ENCODE peak calls at places on chromosomes 4 and X, in five cellular contexts. F is AG10803, C is uterus, Y is kidney, T is cardiac fibroblast. I is an unnamed sample.

GRCh38 chr4:85426366-85426765 is 48.6 kb upstream of the ARHGAP24 start:
- DNase-seq in F (no peak), C (no peak), Y (no peak), T (no peak), I (no peak)

GRCh38 chrX:28649541-28649940 is 62.3 kb downstream of the IL1RAPL1 start:
- DNase-seq in F (no peak), C (no peak), Y (no peak), T (no peak), I (no peak)

GRCh38 chr4:39458505-39459300 is at the start of the genes LIAS and RPL9:
- DNase-seq in F (peak), C (peak), Y (peak), T (peak), I (peak)

GRCh38 chr4:25098964-25099843 is 61.0 kb downstream of the SEPSECS start:
- DNase-seq in F (peak), C (peak), Y (peak), T (peak), I (peak)

GRCh38 chr4:2745516-2745915 is 10.6 kb downstream of the TNIP2 start:
- DNase-seq in F (no peak), C (no peak), Y (peak), T (no peak), I (no peak)

GRCh38 chrX:69317721-69318120 is 152.5 kb upstream of the PJA1 start:
- DNase-seq in F (no peak), C (no peak), Y (no peak), T (no peak), I (no peak)

GRCh38 chrX:121114691-121115090 is 67.3 kb downstream of the GLUD2 start:
- DNase-seq in F (no peak), C (no peak), Y (no peak), T (no peak), I (peak)

GRCh38 chrX:74705269-74705668 is 90.8 kb upstream of the RLIM start:
- DNase-seq in F (no peak), C (no peak), Y (no peak), T (no peak), I (no peak)

GRCh38 chrX:24993887-24994286 is 21.9 kb downstream of the ARX start:
- DNase-seq in F (no peak), C (no peak), Y (peak), T (no peak), I (no peak)

GRCh38 chrX:82757614-82758013 is 750.5 kb upstream of the POU3F4 start:
- DNase-seq in F (no peak), C (no peak), Y (no peak), T (peak), I (peak)
- H3K4me3 ChIP-seq in F (no peak), C (no peak), Y (no peak), T (no peak), I (no peak)

DNA sequence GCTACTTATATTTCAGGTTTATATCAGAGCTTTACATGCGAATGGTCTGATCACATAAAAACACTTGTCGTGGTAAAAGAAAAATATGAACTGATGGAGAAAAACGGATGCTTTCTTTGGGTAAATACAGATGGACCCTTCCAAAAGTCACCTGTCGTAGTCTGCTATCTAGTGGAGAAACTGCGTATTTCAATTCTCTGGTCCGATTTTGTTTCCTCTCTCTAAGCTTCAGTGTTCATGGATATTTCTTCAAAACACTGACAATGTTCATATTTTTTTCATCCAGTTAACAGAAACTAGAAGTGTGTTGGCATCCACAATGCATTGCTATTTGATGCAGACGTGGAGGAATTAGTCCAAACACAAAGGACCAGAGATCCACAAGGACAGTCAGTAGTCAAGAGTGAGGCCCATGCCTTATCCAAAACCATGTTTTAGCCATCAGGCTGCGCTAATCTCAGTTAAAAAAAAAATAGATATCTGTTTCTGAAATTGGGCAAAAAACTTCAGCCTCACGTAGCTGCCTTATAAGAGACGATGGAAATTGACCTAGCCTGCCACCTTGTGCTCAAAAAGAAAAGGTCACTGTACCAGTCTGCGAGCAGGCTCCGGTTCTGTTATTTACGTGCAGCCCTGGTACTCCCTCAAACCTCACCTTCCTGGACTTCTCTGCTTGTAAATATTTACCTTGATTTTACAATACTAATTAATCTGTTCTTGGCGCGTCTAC is 16.0 kb downstream of the MEPE start:
- DNase-seq in F (peak), C (peak), Y (no peak), T (peak), I (peak)
- H3K4me3 ChIP-seq in F (peak), C (no peak), Y (peak), T (no peak), I (no peak)

GRCh38 chr4:182443070-182443469 is 199.9 kb downstream of the TENM3 start:
- DNase-seq in F (no peak), C (no peak), Y (no peak), T (no peak), I (no peak)

GRCh38 chr4:182449960-182450359 is 206.8 kb downstream of the TENM3 start:
- DNase-seq in F (peak), C (no peak), Y (no peak), T (no peak), I (peak)

GRCh38 chr4:182448281-182449151 is 205.3 kb downstream of the TENM3 start:
- DNase-seq in F (peak), C (peak), Y (peak), T (peak), I (peak)

GRCh38 chr4:182449186-182449880 is 206.1 kb downstream of the TENM3 start:
- DNase-seq in F (no peak), C (no peak), Y (no peak), T (no peak), I (peak)

GRCh38 chr4:182447938-182448280 is 204.7 kb downstream of the TENM3 start:
- DNase-seq in F (no peak), C (no peak), Y (no peak), T (no peak), I (no peak)
- H3K4me3 ChIP-seq in F (peak), C (peak), Y (peak), T (peak), I (peak)

GRCh38 chr4:29549308-29549707 is 1170.9 kb upstream of the PCDH7 start:
- DNase-seq in F (no peak), C (no peak), Y (no peak), T (no peak), I (peak)
- H3K4me3 ChIP-seq in F (no peak), C (no peak), Y (no peak), T (no peak), I (no peak)

DNA sequence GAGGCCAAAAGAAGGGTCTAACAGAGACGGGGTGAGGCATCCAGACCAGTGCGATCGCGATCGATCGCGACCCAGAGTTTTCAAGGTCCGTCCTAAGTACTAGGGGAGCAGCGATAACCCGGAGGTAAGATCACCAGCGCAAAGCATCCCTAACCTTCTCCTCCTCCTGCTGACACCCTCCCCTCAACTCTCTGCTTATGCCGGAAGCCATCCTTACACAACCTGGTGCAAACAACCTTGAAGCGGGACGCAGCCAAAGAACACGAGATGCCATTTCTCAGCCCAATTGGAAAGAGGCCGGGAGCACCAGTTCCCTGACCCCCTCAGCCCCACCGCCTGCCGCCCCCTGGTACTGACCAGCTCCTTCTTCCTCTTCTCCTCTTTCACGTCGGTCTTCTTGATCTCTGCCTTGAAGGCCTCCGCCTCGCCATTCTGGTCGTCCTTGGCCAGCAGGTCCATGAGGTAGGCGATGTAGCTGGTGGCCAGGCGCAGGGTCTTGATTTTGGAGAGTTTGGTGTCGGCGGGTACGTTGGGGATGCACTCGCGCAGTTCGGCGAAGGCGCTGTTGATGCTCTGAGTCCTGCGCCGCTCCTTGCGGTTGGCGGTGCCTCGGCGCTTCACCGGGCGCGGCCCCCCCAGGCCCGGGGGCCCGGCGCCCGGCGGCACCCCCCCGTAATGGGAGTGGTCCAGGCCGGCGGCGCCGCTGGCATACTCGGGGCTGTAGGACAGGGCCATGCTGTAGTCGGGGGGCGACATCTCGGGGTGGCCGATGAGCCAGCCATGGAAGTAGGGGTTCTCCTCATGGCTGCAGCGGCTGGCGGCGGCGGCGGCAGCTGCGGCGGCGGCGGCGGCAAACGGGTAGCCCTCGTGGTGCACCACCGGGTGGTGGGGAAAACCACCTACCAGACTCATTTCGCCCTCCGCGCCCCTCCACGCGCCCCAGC is 1.4 kb downstream of the HAND2 start:
- DNase-seq in F (peak), C (no peak), Y (no peak), T (peak), I (peak)
- H3K4me3 ChIP-seq in F (peak), C (peak), Y (no peak), T (peak), I (peak)

GRCh38 chrX:51742586-51742985 is 656 bp upstream of the GSPT2 start:
- DNase-seq in F (no peak), C (no peak), Y (no peak), T (no peak), I (no peak)
- H3K4me3 ChIP-seq in F (peak), C (peak), Y (peak), T (no peak), I (peak)

I was measured in fibroblast of mammary gland.